ENCODE peak calls at places on chromosomes 2 and 18, in eight cellular contexts. F, B, Q, P, D, R, M and W are unnamed samples.

GRCh38 chr2:233079473-233079877 is 19.3 kb downstream of the INPP5D start:
- DNase-seq in F (no peak), B (no peak), Q (no peak), P (no peak), D (no peak), R (no peak), M (no peak), W (no peak)

GRCh38 chr2:233542507-233542906 is 24.1 kb downstream of the USP40 start:
- DNase-seq in F (no peak), B (peak), Q (no peak), P (no peak), D (peak), R (peak), M (no peak), W (peak)

GRCh38 chr2:10935953-10936942 is 24.5 kb downstream of the KCNF1 start:
- DNase-seq in F (peak), B (peak), Q (no peak), P (peak), D (peak), R (peak), M (no peak), W (peak)

GRCh38 chr2:188291142-188291616 is 495 bp upstream of the GULP1 start:
- DNase-seq in F (peak), B (no peak), Q (no peak), P (no peak), D (peak), R (peak), M (peak), W (peak)

GRCh38 chr2:128414946-128415767 is 96.5 kb upstream of the HS6ST1 start:
- DNase-seq in F (no peak), B (no peak), Q (peak), P (no peak), D (no peak), R (no peak), M (peak), W (no peak)

GRCh38 chr2:15691586-15692310 is 100.1 kb downstream of the DDX1 start:
- DNase-seq in F (no peak), B (no peak), Q (no peak), P (no peak), D (no peak), R (no peak), M (no peak), W (no peak)

GRCh38 chr2:128159437-128159836 is 68.4 kb downstream of the UGGT1 start:
- DNase-seq in F (no peak), B (no peak), Q (no peak), P (no peak), D (no peak), R (no peak), M (no peak), W (no peak)

GRCh38 chr2:73594241-73594640 is 48.0 kb downstream of the NAT8 start:
- DNase-seq in F (peak), B (no peak), Q (no peak), P (no peak), D (no peak), R (no peak), M (no peak), W (peak)

GRCh38 chr18:13178976-13179375 is 39.6 kb upstream of the LDLRAD4 start:
- DNase-seq in F (peak), B (no peak), Q (no peak), P (no peak), D (no peak), R (peak), M (no peak), W (peak)

GRCh38 chr2:155377178-155377780 is 678.8 kb downstream of the KCNJ3 start:
- DNase-seq in F (peak), B (no peak), Q (no peak), P (peak), D (peak), R (peak), M (no peak), W (peak)

GRCh38 chr2:239393941-239394340 is 6.9 kb downstream of the HDAC4 start:
- DNase-seq in F (no peak), B (no peak), Q (no peak), P (no peak), D (peak), R (peak), M (no peak), W (no peak)

GRCh38 chr2:70686577-70687460 is 81.2 kb downstream of the ADD2 start:
- DNase-seq in F (peak), B (peak), Q (no peak), P (peak), D (peak), R (peak), M (no peak), W (peak)

GRCh38 chr2:54161660-54162059 is 46.2 kb downstream of the ACYP2 start:
- DNase-seq in F (peak), B (no peak), Q (no peak), P (no peak), D (peak), R (no peak), M (no peak), W (peak)
- TF ChIP-seq CTCF in F (peak), B (no peak), Q (no peak), P (no peak), D (peak), R (no peak), M (no peak), W (peak)

GRCh38 chr2:86375623-86376022 is 38.2 kb upstream of the REEP1 start:
- DNase-seq in F (no peak), B (no peak), Q (no peak), P (no peak), D (no peak), R (no peak), M (no peak), W (no peak)

GRCh38 chr2:86370579-86370978 is 33.2 kb upstream of the REEP1 start:
- DNase-seq in F (no peak), B (no peak), Q (no peak), P (no peak), D (no peak), R (no peak), M (no peak), W (no peak)

GRCh38 chr2:86371482-86372002 is 34.1 kb upstream of the REEP1 start:
- DNase-seq in F (no peak), B (no peak), Q (no peak), P (no peak), D (no peak), R (no peak), M (no peak), W (no peak)

GRCh38 chr2:86372133-86372532 is 34.7 kb upstream of the REEP1 start:
- DNase-seq in F (no peak), B (no peak), Q (no peak), P (no peak), D (no peak), R (no peak), M (no peak), W (no peak)

GRCh38 chr2:86372641-86373502 is 35.4 kb upstream of the REEP1 start:
- DNase-seq in F (peak), B (peak), Q (no peak), P (peak), D (peak), R (peak), M (no peak), W (peak)
- TF ChIP-seq CTCF in F (peak), B (peak), Q (peak), P (peak), D (peak), R (peak), M (peak), W (peak)

DNA sequence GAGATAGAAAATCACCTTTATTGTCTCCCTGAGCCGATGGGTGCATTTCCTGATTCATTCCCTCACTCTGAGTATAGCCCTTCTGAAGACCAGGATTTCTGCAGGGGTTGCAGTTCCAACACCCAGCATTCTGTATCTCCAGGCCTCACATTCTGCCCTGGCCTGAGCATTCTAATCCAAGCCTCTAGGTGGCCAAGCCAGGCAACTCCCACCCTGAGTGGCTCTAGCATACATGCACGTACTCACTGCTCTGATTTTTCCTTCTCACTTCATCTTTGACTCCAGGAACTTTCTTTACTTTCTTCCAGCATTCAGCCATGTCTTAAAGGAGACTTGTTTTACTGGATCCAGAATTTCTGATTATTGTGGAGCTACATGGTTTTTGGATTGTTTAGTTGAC is 100.7 kb upstream of the STK39 start:
- DNase-seq in F (peak), B (peak), Q (peak), P (peak), D (peak), R (peak), M (no peak), W (peak)
- TF ChIP-seq CTCF in F (peak), B (peak), Q (peak), P (no peak), D (peak), R (peak), M (no peak), W (peak)

DNA sequence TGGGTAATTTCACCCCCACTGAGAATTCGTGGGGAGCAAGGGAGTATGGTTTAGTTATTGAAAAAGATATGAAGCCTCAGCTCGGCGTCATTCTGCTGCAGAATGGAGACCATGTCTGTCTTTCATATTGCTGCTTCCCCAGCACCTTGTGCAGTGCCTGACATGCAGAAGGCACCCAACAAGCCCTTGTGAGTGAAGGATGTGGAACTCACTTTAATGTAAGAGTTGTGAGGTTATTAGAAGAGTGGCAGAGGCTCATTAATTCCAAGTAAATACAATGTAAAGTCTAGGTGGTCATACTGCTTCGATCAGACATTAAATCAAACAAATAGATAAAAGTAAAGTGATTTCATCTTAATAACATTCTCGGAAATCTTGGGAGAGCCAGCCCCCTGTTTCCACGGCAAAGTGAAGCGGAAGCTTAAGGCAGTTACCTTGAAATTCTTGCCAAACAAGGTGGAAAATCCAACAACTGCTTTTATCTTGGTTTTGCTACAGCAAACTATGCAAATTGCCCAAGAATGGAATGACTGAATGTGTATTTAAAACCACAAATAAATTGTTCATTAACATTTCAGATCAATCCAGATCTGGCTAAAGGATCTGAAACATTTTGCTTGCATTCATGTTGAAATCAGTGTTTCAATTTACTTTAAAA is 9.6 kb downstream of the CFAP221 start:
- DNase-seq in F (no peak), B (no peak), Q (no peak), P (no peak), D (no peak), R (no peak), M (no peak), W (no peak)
- TF ChIP-seq CTCF in F (no peak), B (no peak), Q (no peak), P (no peak), D (no peak), R (no peak), M (no peak), W (no peak)

GRCh38 chr2:136490100-136490499 is 275.2 kb upstream of the THSD7B start:
- DNase-seq in F (no peak), B (no peak), Q (no peak), P (no peak), D (no peak), R (no peak), M (no peak), W (no peak)

GRCh38 chr2:136492901-136493300 is 272.4 kb upstream of the THSD7B start:
- DNase-seq in F (no peak), B (no peak), Q (no peak), P (no peak), D (peak), R (no peak), M (no peak), W (no peak)

DNA sequence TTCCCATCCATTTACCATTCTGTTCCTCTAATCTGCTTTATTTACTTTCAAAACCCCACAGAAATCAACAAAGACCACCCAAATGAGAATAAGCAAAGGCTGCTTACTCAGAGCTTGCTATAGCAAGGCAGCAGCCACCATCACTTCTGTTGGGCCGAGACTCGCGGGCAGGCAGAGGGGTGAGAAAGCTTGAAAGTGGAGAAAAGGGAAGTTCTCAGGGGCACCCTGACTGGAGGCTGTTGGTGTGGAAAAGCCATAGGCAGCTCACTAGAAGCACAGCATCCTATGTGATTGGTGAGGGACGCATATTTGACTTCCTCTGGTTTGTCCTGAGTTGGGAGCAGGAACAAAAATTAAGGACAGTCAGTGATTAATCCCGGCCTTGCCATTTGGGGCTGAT is 269.7 kb upstream of the THSD7B start:
- DNase-seq in F (no peak), B (no peak), Q (no peak), P (no peak), D (no peak), R (no peak), M (no peak), W (no peak)
- TF ChIP-seq CTCF in F (no peak), B (no peak), Q (no peak), P (no peak), D (no peak), R (no peak), M (no peak), W (no peak)

DNA sequence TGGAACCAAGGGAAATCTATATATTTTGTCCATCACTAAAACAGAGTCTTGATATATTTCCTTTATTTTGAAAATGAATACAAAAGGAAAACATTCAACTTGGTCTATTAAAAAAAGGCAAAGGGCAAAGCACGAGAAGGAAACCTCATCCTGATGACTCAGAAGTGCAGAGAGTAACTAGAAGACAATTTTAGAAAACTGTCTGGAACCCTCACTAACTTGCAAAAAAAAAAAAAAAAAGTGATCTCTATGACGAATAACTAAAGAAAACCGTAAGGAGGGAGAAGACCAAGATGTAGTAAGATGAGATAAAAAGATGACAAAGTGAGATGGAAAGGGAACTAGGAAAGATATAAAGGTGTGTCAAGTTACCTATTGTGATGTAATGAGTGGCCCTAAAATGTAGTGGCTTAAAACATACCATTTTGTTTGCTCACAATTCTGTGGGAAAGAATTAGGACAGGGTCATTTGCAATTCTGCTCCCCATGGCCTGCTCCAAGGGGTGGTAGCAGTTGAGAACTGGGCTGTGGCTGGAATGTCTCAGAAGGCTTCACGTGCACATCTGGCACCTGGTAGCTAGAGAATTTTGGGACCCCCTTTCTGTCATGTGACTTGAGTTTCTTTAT is 303.0 kb downstream of the DYSF start:
- DNase-seq in F (peak), B (peak), Q (no peak), P (no peak), D (peak), R (no peak), M (no peak), W (peak)
- TF ChIP-seq CTCF in F (no peak), B (no peak), Q (no peak), P (no peak), D (no peak), R (no peak), M (no peak), W (no peak)

GRCh38 chr2:182826051-182826450 is 40.4 kb downstream of the FRZB start:
- DNase-seq in F (no peak), B (no peak), Q (no peak), P (no peak), D (no peak), R (no peak), M (no peak), W (no peak)

GRCh38 chr2:182831912-182832311 is 34.5 kb downstream of the FRZB start:
- DNase-seq in F (no peak), B (no peak), Q (no peak), P (no peak), D (no peak), R (no peak), M (no peak), W (no peak)

GRCh38 chr2:182827182-182827879 is 39.1 kb downstream of the FRZB start:
- DNase-seq in F (no peak), B (no peak), Q (no peak), P (no peak), D (no peak), R (no peak), M (no peak), W (peak)

GRCh38 chr2:182833084-182833483 is 33.4 kb downstream of the FRZB start:
- DNase-seq in F (no peak), B (no peak), Q (no peak), P (no peak), D (no peak), R (no peak), M (no peak), W (no peak)

GRCh38 chr2:182831097-182831496 is 35.3 kb downstream of the FRZB start:
- DNase-seq in F (no peak), B (no peak), Q (no peak), P (no peak), D (peak), R (no peak), M (no peak), W (no peak)
- TF ChIP-seq CTCF in F (no peak), B (no peak), Q (no peak), P (no peak), D (no peak), R (no peak), M (no peak), W (no peak)

GRCh38 chr2:113233593-113234550 is 44.8 kb downstream of the PAX8 start:
- DNase-seq in F (no peak), B (no peak), Q (no peak), P (no peak), D (peak), R (peak), M (no peak), W (peak)
- TF ChIP-seq CTCF in F (no peak), B (peak), Q (no peak), P (no peak), D (peak), R (peak), M (peak), W (peak)